ENCODE peak calls at places on chromosomes 12 and 14, in six cellular contexts. V, O, H, M, U and B are unnamed samples.

GRCh38 chr12:62190921-62191746 is 69.1 kb upstream of the USP15 start:
- DNase-seq in H (no peak), O (no peak), M (peak; percentile 46), U (no peak), V (peak; percentile 6), B (no peak)

GRCh38 chr14:105436402-105436801 is 16.8 kb downstream of the MTA1 start:
- DNase-seq in M (no peak), H (no peak), U (no peak), V (no peak), O (no peak), B (no peak)

GRCh38 chr14:86221000-86221399 is 691.1 kb downstream of the FLRT2 start:
- DNase-seq in H (no peak), V (no peak), M (peak; percentile 5), U (no peak), O (no peak), B (peak; percentile 8)

GRCh38 chr12:106954462-106955376 is 988 bp upstream of the TMEM263 start:
- DNase-seq in M (peak; percentile 15), H (peak; percentile 35), O (peak; percentile 34), V (no peak), U (no peak), B (no peak)

GRCh38 chr12:115094163-115094816 is 410.3 kb upstream of the TBX3 start:
- DNase-seq in U (no peak), M (no peak), O (no peak), H (no peak), V (no peak), B (no peak)

GRCh38 chr12:117093918-117094630 is 5.1 kb downstream of the TESC start:
- DNase-seq in H (no peak), O (no peak), V (no peak), M (no peak), U (no peak), B (no peak)

GRCh38 chr14:52377940-52378339 is 63.8 kb downstream of the PTGER2 start:
- DNase-seq in H (no peak), M (no peak), U (no peak), V (no peak), O (no peak), B (no peak)

GRCh38 chr12:71797506-71797905 is 42.1 kb upstream of the TBC1D15 start:
- DNase-seq in H (no peak), V (no peak), M (no peak), U (no peak), O (no peak), B (no peak)

GRCh38 chr12:11397366-11397765 is 2.0 kb upstream of the PRB2 start:
- DNase-seq in H (no peak), M (no peak), U (no peak), O (no peak), V (no peak), B (no peak)

GRCh38 chr12:89370850-89371249 is 18.5 kb upstream of the DUSP6 start:
- DNase-seq in O (peak; percentile 97), H (no peak), U (peak; percentile 74), M (no peak), V (peak; percentile 66), B (peak; percentile 91)

GRCh38 chr14:86402547-86402946 is 872.6 kb downstream of the FLRT2 start:
- DNase-seq in M (no peak), H (no peak), U (no peak), V (no peak), O (no peak), B (no peak)

GRCh38 chr14:93527076-93527692 is 96.4 kb downstream of the UNC79 start:
- DNase-seq in O (no peak), H (no peak), U (no peak), V (peak; percentile 55), M (no peak), B (no peak)

GRCh38 chr12:113934946-113935345 is 31.2 kb downstream of the RBM19 start:
- DNase-seq in U (no peak), O (no peak), V (no peak), M (no peak), H (no peak), B (no peak)

GRCh38 chr12:121223283-121223946 is 13.5 kb downstream of the P2RX4 start:
- DNase-seq in V (no peak), H (no peak), M (no peak), U (no peak), O (no peak), B (peak; percentile 17)

GRCh38 chr12:7064516-7064915 is 4.0 kb downstream of the C1S start:
- DNase-seq in O (no peak), V (no peak), U (no peak), M (no peak), H (no peak), B (no peak)

GRCh38 chr12:2264622-2265306 is 212.0 kb downstream of the CACNA1C start:
- DNase-seq in M (no peak), U (peak; percentile 58), O (peak; percentile 99), V (peak; percentile 84), H (peak; percentile 67), B (peak; percentile 25)

GRCh38 chr14:65109357-65109756 is 7.0 kb upstream of the MAX start:
- DNase-seq in V (no peak), H (no peak), O (no peak), M (no peak), U (no peak), B (no peak)

GRCh38 chr12:591167-591570 is 72.1 kb downstream of the NINJ2 start:
- DNase-seq in O (no peak), V (no peak), U (no peak), M (no peak), H (no peak), B (no peak)

GRCh38 chr12:104720346-104721064 is 237.6 kb downstream of the SLC41A2 start:
- DNase-seq in H (no peak), M (no peak), O (peak; percentile 81), V (no peak), U (no peak), B (no peak)

GRCh38 chr12:32163596-32163995 is 56.9 kb downstream of the BICD1 start:
- DNase-seq in M (no peak), H (no peak), V (peak; percentile 27), U (no peak), O (no peak), B (no peak)